ENCODE peak calls at places on chromosomes 12 and 14, in eight cellular contexts. S is COR-L47, Y is endothelial cell of umbilical vein, P is gastrocnemius medialis, X is germinal center, M is astrocyte of the cerebellum, J is nephron progenitor cell, D is glutamatergic neuron. V is an unnamed sample.

GRCh38 chr14:84181072-84181471 is 1348.9 kb upstream of the FLRT2 start:
- DNase-seq in S (no peak), Y (no peak), P (no peak), X (no peak), M (no peak), J (no peak), D (no peak), V (no peak)

GRCh38 chr12:46480724-46481123 is 108.2 kb upstream of the SLC38A2 start:
- DNase-seq in S (no peak), Y (peak; percentile 75), P (no peak), X (no peak), M (no peak), J (no peak), D (no peak), V (no peak)

GRCh38 chr14:76490735-76491134 is 114.8 kb downstream of the ESRRB start:
- DNase-seq in S (no peak), Y (no peak), P (no peak), X (no peak), M (no peak), J (peak; percentile 28), D (peak; percentile 53), V (no peak)

GRCh38 chr12:95328708-95329107 is 111.1 kb downstream of the VEZT start:
- DNase-seq in S (no peak), Y (no peak), P (no peak), X (no peak), M (no peak), J (no peak), D (no peak), V (no peak)

GRCh38 chr12:104083769-104084475 is 19.6 kb downstream of the HCFC2 start:
- DNase-seq in S (no peak), Y (no peak), P (no peak), X (no peak), M (no peak), J (no peak), D (no peak), V (no peak)

GRCh38 chr14:39322807-39323206 is 89.1 kb downstream of the MIA2 start:
- DNase-seq in S (no peak), Y (peak; percentile 3), P (no peak), X (no peak), M (no peak), J (no peak), D (no peak), V (no peak)

GRCh38 chr14:24432259-24433131 is 2.7 kb downstream of the KHNYN start:
- DNase-seq in S (no peak), Y (no peak), P (no peak), X (no peak), M (no peak), J (no peak), D (no peak), V (no peak)

GRCh38 chr12:44835641-44836379 is 40.3 kb downstream of the NELL2 start:
- DNase-seq in S (no peak), Y (no peak), P (no peak), X (no peak), M (no peak), J (no peak), D (no peak), V (peak; percentile 91)

GRCh38 chr12:57455374-57456144 is 452 bp downstream of the INHBE start:
- DNase-seq in S (no peak), Y (no peak), P (no peak), X (no peak), M (no peak), J (no peak), D (no peak), V (no peak)

GRCh38 chr12:56581418-56582145 is 48.5 kb downstream of the BAZ2A start:
- DNase-seq in S (no peak), Y (peak; percentile 82), P (no peak), X (no peak), M (no peak), J (no peak), D (no peak), V (no peak)

GRCh38 chr12:121095544-121096198 is 37.0 kb upstream of the P2RX7 start:
- DNase-seq in S (peak; percentile 42), Y (peak; percentile 83), P (peak; percentile 19), X (peak; percentile 88), M (peak; percentile 24), J (peak; percentile 88), D (peak; percentile 80), V (peak; percentile 38)

GRCh38 chr14:64444984-64445845 is 20.1 kb upstream of the AKAP5 start:
- DNase-seq in S (no peak), Y (peak; percentile 84), P (no peak), X (peak; percentile 61), M (peak; percentile 49), J (peak; percentile 25), D (no peak), V (no peak)

GRCh38 chr14:99899578-99900178 is 106.5 kb downstream of the EML1 start:
- DNase-seq in S (no peak), Y (peak; percentile 45), P (no peak), X (no peak), M (peak; percentile 18), J (no peak), D (no peak), V (no peak)

V was measured in hippocampal formation.